ENCODE peak calls at places on chromosomes 2 and 18, in nine cellular contexts. H is MM.1S; E is GM03348; X is activated CD4-positive, alpha-beta T cell treated with anti-CD3 and anti-CD28 coated beads for 4 hours; S is stimulated activated CD8-positive, alpha-beta memory T cell treated with anti-CD3 and anti-CD28 coated beads, Interleukin-15, amount 100 ng/mL, for 24 hours; P is GM20000; U is HS-5; V is stimulated activated CD4-positive, alpha-beta T cell treated with anti-CD3 and anti-CD28 coated beads, Interleukin-4, amount 100 ng/mL, for 1 hour; B is smooth muscle cell of the brain vasculature. A is an unnamed sample.

GRCh38 chr2:196315388-196316049 is 144.1 kb upstream of the STK17B start:
- DNase-seq in H (no peak), E (peak; percentile 36), X (no peak), S (no peak), P (no peak), U (peak; percentile 50), V (no peak), B (no peak), A (no peak)

GRCh38 chr18:51391731-51392130 is 194.2 kb upstream of the MEX3C start:
- DNase-seq in H (no peak), E (no peak), X (no peak), S (no peak), P (no peak), U (no peak), V (no peak), B (no peak), A (no peak)

GRCh38 chr2:109510136-109511028 is 103.4 kb downstream of the SEPTIN10 start:
- DNase-seq in H (peak; percentile 78), E (peak; percentile 90), X (peak; percentile 77), S (peak; percentile 29), P (peak; percentile 84), U (peak; percentile 37), V (peak; percentile 76), B (peak; percentile 54), A (peak; percentile 76)

GRCh38 chr2:51213826-51214225 is 181.9 kb upstream of the NRXN1 start:
- DNase-seq in H (no peak), E (no peak), X (no peak), S (no peak), P (no peak), U (no peak), V (no peak), B (no peak), A (no peak)

GRCh38 chr2:129905664-129906081 is 73.8 kb upstream of the RAB6C start:
- DNase-seq in H (no peak), E (no peak), X (no peak), S (no peak), P (no peak), U (no peak), V (no peak), B (no peak), A (no peak)

GRCh38 chr18:28147674-28148171 is 29.2 kb downstream of the CDH2 start:
- DNase-seq in H (no peak), E (no peak), X (no peak), S (no peak), P (no peak), U (no peak), V (no peak), B (no peak), A (no peak)

GRCh38 chr18:56097561-56098095 is 509.6 kb upstream of the TCF4 start:
- DNase-seq in H (no peak), E (no peak), X (no peak), S (no peak), P (no peak), U (no peak), V (no peak), B (no peak), A (no peak)

GRCh38 chr18:6743988-6744387 is 14.5 kb downstream of the ARHGAP28 start:
- DNase-seq in H (no peak), E (no peak), X (no peak), S (no peak), P (no peak), U (no peak), V (no peak), B (no peak), A (no peak)

GRCh38 chr2:235140801-235141081 is 188.9 kb downstream of the SH3BP4 start:
- DNase-seq in H (no peak), E (no peak), X (no peak), S (no peak), P (no peak), U (no peak), V (no peak), B (no peak), A (no peak)

GRCh38 chr2:155169317-155169716 is 470.8 kb downstream of the KCNJ3 start:
- DNase-seq in H (no peak), E (no peak), X (no peak), S (no peak), P (no peak), U (no peak), V (no peak), B (no peak), A (no peak)

GRCh38 chr18:44699571-44700261 is 19.0 kb downstream of the SETBP1 start:
- DNase-seq in H (no peak), E (no peak), X (no peak), S (no peak), P (no peak), U (no peak), V (no peak), B (no peak), A (no peak)

GRCh38 chr18:28905509-28905908 is 728.6 kb upstream of the CDH2 start:
- DNase-seq in H (no peak), E (peak; percentile 36), X (no peak), S (no peak), P (no peak), U (peak; percentile 35), V (no peak), B (no peak), A (no peak)

GRCh38 chr2:143937563-143938346 is 582.2 kb downstream of the ZEB2 start:
- DNase-seq in H (no peak), E (no peak), X (no peak), S (no peak), P (peak; percentile 33), U (no peak), V (no peak), B (no peak), A (no peak)

GRCh38 chr2:176653856-176654443 is 384.7 kb downstream of the MTX2 start:
- DNase-seq in H (peak; percentile 64), E (peak; percentile 76), X (peak; percentile 10), S (no peak), P (no peak), U (peak; percentile 48), V (no peak), B (peak; percentile 23), A (no peak)

GRCh38 chr18:41829648-41830516 is 125.2 kb upstream of the PIK3C3 start:
- DNase-seq in H (no peak), E (no peak), X (no peak), S (no peak), P (no peak), U (no peak), V (no peak), B (no peak), A (no peak)

GRCh38 chr2:134917958-134918517 is 584 bp upstream of the CCNT2 start:
- DNase-seq in H (no peak), E (no peak), X (peak; percentile 84), S (peak; percentile 71), P (no peak), U (peak; percentile 76), V (peak; percentile 88), B (no peak), A (peak; percentile 85)

GRCh38 chr2:72153026-72153791 is 5.5 kb upstream of the CYP26B1 start:
- DNase-seq in H (no peak), E (no peak), X (no peak), S (no peak), P (no peak), U (no peak), V (no peak), B (no peak), A (peak; percentile 16)

A was measured in activated CD4-positive, CD25-positive, alpha-beta regulatory T cell treated with anti-CD3 and anti-CD28 coated beads, Interleukin-2, amount 50 U/mL, for 72 hours.